ENCODE peak calls at places on chromosomes 16 and 17, in nine cellular contexts. W, P, B, E, G, J, O, R and F are unnamed samples.

GRCh38 chr17:68248199-68248825 is 469 bp downstream of the AMZ2 start:
- DNase-seq in P (no peak), E (peak), O (peak), W (no peak), R (no peak), J (peak), B (peak), G (no peak), F (no peak)

GRCh38 chr17:13581925-13582324 is 19.8 kb downstream of the HS3ST3A1 start:
- DNase-seq in G (no peak), P (no peak), J (no peak), R (no peak), W (no peak), B (peak), E (no peak), O (no peak), F (no peak)

GRCh38 chr17:76252040-76252954 is 12.0 kb upstream of the RNF157 start:
- DNase-seq in W (peak), P (no peak), E (peak), R (no peak), J (no peak), O (peak), B (peak), G (peak), F (peak)

GRCh38 chr16:89623511-89624232 is 10.2 kb downstream of the DPEP1 start:
- DNase-seq in P (no peak), B (peak), R (no peak), E (no peak), O (no peak), W (no peak), J (no peak), G (no peak), F (no peak)

GRCh38 chr16:1762196-1762878 is 9.0 kb downstream of the NME3 start:
- DNase-seq in G (no peak), W (no peak), P (no peak), J (no peak), R (no peak), E (no peak), O (no peak), B (no peak), F (no peak)

GRCh38 chr17:80260791-80261158 is at the start of gene RNF213:
- DNase-seq in G (peak), W (no peak), J (peak), R (peak), P (no peak), B (no peak), E (no peak), O (peak), F (peak)

GRCh38 chr16:78452030-78452429 is 352.6 kb downstream of the WWOX start:
- DNase-seq in O (no peak), J (no peak), P (no peak), W (no peak), B (no peak), G (no peak), E (no peak), R (no peak), F (no peak)

GRCh38 chr17:60154616-60155426 is 5.0 kb downstream of the CA4 start:
- DNase-seq in W (peak), E (peak), R (no peak), J (no peak), G (no peak), P (no peak), O (no peak), B (peak), F (no peak)

GRCh38 chr17:19867654-19868395 is at the start of gene ULK2:
- DNase-seq in G (peak), W (no peak), E (peak), O (peak), J (no peak), R (peak), P (no peak), B (peak), F (peak)

GRCh38 chr16:81837312-81837748 is 58.2 kb downstream of the PLCG2 start:
- DNase-seq in O (no peak), E (no peak), W (no peak), R (no peak), G (no peak), P (no peak), J (no peak), B (no peak), F (no peak)

GRCh38 chr17:7916799-7917198 is 710 bp upstream of the RNF227 start:
- DNase-seq in R (no peak), E (peak), O (no peak), B (peak), P (no peak), J (no peak), G (no peak), W (no peak), F (no peak)

GRCh38 chr17:45013021-45013997 is 38.1 kb downstream of the DCAKD start:
- DNase-seq in E (no peak), J (no peak), O (no peak), G (no peak), R (peak), P (no peak), B (peak), W (no peak), F (no peak)

DNA sequence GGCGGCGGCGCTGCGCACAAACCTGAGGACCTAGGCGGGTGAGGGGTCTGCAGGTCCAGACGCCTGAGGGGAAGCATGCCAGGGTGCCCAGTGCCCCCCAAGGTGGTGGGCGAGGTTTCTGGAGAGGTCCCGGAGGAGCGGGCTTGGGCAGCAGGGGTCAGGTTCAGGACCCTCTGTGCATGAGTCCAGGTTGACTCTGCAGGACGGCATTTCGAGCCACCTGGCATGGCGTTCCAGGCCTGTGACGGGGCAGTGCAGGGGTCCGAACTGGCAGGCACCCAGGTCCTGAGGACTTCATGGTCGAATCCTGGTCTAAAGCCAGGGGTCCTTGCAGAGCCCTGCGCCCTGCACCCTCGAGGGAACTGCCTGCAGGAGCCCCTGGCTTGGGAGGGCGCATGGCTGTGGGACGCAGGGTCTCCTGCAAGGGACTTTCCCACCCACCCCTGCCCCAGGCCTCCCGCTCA is 3.5 kb downstream of the SLC16A3 start:
- DNase-seq in G (no peak), B (no peak), J (no peak), E (no peak), P (no peak), W (no peak), O (no peak), R (no peak), F (no peak)
- H3K4me3 ChIP-seq in G (no peak), B (peak), J (no peak), E (no peak), P (peak), W (peak), O (no peak), R (no peak), F (no peak)

DNA sequence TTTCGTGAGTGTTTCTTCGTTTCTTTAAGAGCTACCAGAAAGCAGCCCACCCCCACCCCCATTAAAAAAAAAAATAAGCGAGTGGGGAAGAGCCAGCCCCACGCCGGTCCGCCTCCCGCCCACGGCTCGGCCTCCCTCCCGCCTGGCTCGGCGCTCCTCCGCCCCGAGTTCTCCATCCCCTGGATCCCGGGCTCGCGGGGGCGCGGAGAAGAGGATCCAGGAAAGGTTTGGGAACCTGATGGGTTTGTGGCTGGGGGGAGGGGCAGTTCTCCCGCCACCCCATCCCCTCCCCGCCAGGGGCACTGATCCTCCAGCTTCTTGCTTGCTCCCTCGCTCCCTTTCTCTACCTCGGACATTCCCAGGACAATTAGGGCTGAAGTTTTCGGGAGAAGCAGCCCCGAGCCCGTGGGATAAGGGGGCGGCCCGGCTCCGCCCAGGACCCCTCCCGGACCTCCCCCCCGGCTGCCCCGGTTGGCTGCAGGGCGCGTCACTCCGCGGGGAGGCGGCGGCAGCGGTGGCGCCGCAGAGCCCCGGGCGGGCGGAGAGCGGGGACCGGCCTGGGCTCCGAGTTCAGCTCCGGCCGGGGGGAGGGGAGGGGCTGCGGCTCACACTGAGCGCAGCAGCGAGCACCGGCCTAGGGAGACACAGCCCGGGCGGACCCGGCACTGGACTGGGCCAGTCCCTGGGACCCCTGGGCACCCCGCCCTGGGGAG is 1.0 kb upstream of the SALL1 start:
- DNase-seq in W (no peak), O (peak), B (peak), P (no peak), G (no peak), E (no peak), J (peak), R (peak), F (peak)
- H3K4me3 ChIP-seq in W (peak), O (peak), B (peak), P (peak), G (no peak), E (no peak), J (peak), R (peak), F (peak)

GRCh38 chr17:79159926-79160325 is 85.3 kb downstream of the ENGASE start:
- DNase-seq in R (no peak), E (no peak), W (no peak), G (no peak), B (no peak), P (no peak), J (no peak), O (no peak), F (no peak)
- H3K4me3 ChIP-seq in R (no peak), E (no peak), W (no peak), G (no peak), B (no peak), P (no peak), J (no peak), O (no peak), F (no peak)

GRCh38 chr17:41695134-41695661 is 6.5 kb downstream of the EIF1 start:
- DNase-seq in R (no peak), J (no peak), W (no peak), O (no peak), P (no peak), E (no peak), G (peak), B (no peak), F (no peak)

GRCh38 chr17:41695954-41696720 is 7.5 kb downstream of the EIF1 start:
- DNase-seq in J (peak), O (peak), G (peak), E (peak), R (peak), B (peak), P (no peak), W (no peak), F (peak)

GRCh38 chr17:41702712-41703111 is 9.4 kb upstream of the GAST start:
- DNase-seq in W (no peak), R (no peak), G (no peak), B (no peak), E (no peak), P (no peak), J (no peak), O (no peak), F (peak)

GRCh38 chr17:41692722-41693521 is 4.2 kb downstream of the EIF1 start:
- DNase-seq in P (no peak), E (peak), B (peak), O (no peak), W (no peak), J (no peak), R (no peak), G (peak), F (no peak)

DNA sequence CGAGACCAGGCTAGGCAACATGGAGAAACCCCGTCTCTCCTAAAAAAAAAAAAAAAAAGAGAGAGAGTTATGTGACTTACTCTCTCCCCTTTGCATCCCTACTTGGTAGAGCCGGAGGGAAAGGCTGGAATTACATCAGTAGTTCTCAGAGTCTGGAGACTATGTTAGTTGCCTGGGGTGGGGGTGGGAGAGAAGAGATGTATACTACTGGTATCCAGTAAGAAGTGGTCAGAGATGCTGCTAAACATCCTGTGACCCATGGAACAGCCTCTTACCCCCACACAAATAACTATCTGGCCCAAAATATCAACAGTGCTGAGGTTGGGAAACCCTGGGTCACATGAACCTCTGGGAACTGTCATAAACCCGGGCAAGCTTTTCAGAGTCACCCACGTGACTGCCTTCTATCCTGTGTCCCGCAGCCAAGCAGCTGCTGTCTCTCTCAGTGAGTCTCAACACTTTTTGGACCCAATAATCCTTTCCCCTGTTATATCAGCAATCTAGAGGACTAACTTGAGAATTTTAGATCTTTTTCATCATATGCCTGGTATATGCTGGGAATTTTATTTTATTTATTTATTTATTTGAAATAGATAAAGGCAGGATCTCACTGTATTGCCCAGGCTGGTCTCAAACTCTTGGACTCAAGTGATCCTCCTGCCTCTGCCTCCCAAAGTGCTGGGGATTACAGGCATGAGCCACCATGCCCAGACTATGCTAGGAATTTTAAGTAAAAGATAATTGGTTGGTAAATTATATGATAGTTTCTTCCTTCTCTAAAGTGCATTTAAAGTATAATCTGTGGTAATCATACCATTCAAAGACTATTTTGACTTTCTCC is 8.7 kb downstream of the EIF1 start:
- DNase-seq in P (no peak), R (peak), B (peak), O (peak), W (no peak), G (no peak), E (no peak), J (no peak), F (peak)
- H3K4me3 ChIP-seq in P (no peak), R (no peak), B (no peak), O (no peak), W (no peak), G (no peak), E (no peak), J (no peak), F (no peak)

DNA sequence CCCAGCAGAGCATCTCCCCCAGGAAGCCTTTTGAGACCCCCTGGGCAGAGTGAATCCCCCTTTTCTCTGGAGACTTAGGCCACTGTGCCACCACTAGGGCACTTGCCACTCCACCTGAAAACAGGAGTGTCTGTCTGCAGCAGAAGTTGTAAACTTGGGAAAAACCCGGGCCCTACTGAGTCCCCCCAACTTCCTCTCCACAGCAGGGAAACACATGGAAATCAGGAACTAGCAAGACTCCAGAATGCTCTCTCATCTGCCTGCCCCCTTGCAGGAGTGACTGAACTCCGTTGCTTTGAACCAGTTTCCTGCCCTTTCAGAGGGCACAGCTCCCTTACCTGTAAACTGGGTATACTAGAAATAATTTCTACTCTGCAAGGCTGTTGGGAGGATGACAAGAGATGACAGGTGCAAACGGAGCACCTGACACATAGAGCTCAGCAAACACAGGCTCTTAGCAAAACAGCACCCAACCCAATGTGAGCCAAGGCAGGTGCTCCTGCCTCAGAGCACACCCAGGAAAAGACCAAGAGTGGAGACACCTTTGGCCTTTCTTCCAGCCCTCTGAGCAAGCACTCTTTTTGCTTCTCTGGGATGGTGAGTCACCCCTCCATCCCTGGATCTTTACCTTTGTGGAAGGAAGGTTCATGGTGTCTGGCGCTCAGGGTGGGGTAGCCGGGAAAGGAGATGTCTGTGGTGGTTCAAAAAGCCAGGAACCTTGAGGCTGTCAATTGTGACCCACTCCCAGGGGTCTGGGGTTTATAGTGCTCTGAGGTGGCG is at the start of gene HCRT:
- DNase-seq in B (no peak), P (no peak), O (no peak), G (no peak), J (no peak), E (no peak), R (no peak), W (no peak), F (no peak)
- H3K4me3 ChIP-seq in B (peak), P (peak), O (no peak), G (peak), J (peak), E (no peak), R (peak), W (peak), F (peak)

DNA sequence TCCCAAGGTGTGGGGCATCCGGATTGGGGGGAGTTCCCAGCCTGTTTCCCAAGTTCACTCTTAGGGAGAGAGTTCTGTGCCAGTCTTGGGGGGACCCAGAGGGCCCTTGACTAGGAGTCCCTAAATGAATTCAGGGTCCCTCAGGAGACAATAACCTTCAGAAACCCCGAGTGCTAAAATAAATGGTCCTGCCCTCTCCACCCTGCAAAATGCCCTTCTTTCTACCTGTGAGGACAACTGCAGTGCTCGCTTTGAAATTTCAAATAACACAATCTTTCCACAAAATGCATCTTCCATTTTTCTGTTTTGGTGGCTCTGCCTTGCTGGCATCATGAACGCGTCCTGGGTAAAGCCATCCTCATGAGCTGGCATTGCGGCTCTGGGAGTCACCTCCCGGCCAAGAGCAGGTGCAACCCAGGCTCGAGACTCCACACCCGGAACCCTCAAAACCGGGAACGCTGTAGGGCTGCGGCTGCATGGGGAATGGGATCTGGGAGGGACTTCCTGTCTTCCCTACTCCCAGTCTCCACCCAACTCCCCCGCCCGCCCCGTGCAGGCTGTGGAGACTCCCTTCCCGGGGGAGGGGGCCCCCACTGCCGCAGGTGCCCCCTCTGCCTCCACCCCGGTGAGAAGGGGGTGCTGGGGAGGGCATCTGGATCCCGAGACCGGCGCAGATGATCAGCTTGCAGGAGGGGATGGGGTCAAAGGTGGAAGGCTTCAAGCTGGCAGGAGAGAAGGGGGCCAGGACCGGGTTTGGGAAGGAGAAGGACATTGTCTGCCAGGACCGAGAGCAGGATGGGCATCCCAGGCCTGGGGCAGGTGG is at the start of gene ZNF205:
- DNase-seq in E (peak), J (peak), B (peak), R (peak), G (no peak), O (peak), P (no peak), W (no peak), F (peak)
- H3K4me3 ChIP-seq in E (peak), J (peak), B (peak), R (peak), G (no peak), O (peak), P (peak), W (peak), F (peak)

DNA sequence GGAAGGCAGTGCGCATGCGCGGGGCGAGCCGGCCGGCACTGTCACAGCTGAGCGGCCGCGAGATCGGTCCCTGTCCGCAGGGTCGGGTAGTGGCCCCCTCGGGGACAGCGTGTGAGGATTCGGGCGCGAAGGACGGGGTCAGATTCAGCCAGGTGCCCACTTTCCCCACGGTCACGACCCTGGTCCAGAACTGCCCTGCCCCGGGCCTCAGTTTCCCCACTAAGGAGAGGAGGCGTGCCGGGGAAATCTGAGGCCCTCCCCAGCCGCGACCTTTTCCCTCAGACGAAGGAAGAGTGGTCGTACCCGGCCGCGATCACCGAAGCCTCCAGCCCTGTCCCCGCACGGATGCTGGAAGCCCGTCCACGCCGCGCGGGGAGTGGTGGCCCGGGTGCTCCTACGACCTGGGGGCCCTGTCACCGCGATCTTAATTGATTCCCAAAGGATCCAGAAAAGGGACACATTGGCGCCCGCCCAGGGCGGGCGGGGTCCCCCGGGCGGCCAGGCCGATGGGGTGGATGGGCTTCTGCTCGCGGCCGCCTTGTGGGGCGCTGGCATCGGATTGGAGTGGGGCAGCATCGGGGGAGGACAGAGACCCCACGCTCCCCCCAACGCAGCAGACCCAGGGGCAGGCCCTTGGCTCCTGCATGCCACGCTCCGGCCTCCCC is 57.7 kb downstream of the SRL start:
- DNase-seq in B (no peak), J (no peak), R (no peak), E (no peak), W (no peak), O (no peak), P (no peak), G (no peak), F (peak)
- H3K4me3 ChIP-seq in B (peak), J (peak), R (peak), E (peak), W (peak), O (peak), P (peak), G (peak), F (peak)

GRCh38 chr17:57246257-57246656 is 10.1 kb upstream of the MSI2 start:
- DNase-seq in E (no peak), O (no peak), W (no peak), R (no peak), J (no peak), P (no peak), G (no peak), B (no peak), F (no peak)
- H3K4me3 ChIP-seq in E (no peak), O (no peak), W (no peak), R (no peak), J (no peak), P (no peak), G (no peak), B (no peak), F (no peak)